ENCODE peak calls at places on chromosomes 2 and 18, in four cellular contexts. One of them, this sample, is unnamed.

GRCh38 chr18:34659579-34660517 is 50.2 kb upstream of the DTNA start:
- DNase-seq in NCI-H748 treated with DMSO at 0.1 percent for 48 hours: peak; percentile 51
- DNase-seq in dermis blood vessel endothelial cell: peak; percentile 98
- DNase-seq in foreskin fibroblast: peak; percentile 98
- DNase-seq in this sample: peak; percentile 96

GRCh38 chr2:48873676-48874075 is 118.2 kb upstream of the LHCGR start:
- DNase-seq in NCI-H748 treated with DMSO at 0.1 percent for 48 hours: no peak
- DNase-seq in dermis blood vessel endothelial cell: no peak
- DNase-seq in foreskin fibroblast: no peak
- DNase-seq in this sample: no peak

GRCh38 chr2:145185696-145186095 is 665.8 kb upstream of the ZEB2 start:
- DNase-seq in NCI-H748 treated with DMSO at 0.1 percent for 48 hours: no peak
- DNase-seq in dermis blood vessel endothelial cell: peak; percentile 6
- DNase-seq in foreskin fibroblast: peak; percentile 66
- DNase-seq in this sample: no peak

GRCh38 chr2:224584768-224585204 is 377 bp downstream of the CUL3 start:
- DNase-seq in NCI-H748 treated with DMSO at 0.1 percent for 48 hours: no peak
- DNase-seq in dermis blood vessel endothelial cell: peak; percentile 44
- DNase-seq in foreskin fibroblast: peak; percentile 64
- DNase-seq in this sample: peak; percentile 48

GRCh38 chr2:170996316-170996715 is 67.3 kb downstream of the GORASP2 start:
- DNase-seq in NCI-H748 treated with DMSO at 0.1 percent for 48 hours: no peak
- DNase-seq in dermis blood vessel endothelial cell: no peak
- DNase-seq in foreskin fibroblast: no peak
- DNase-seq in this sample: no peak

GRCh38 chr2:142100967-142101366 is 29.8 kb downstream of the LRP1B start:
- DNase-seq in NCI-H748 treated with DMSO at 0.1 percent for 48 hours: peak; percentile 8
- DNase-seq in dermis blood vessel endothelial cell: no peak
- DNase-seq in foreskin fibroblast: peak; percentile 10
- DNase-seq in this sample: no peak

GRCh38 chr2:238502088-238502810 is 75.5 kb downstream of the ASB1 start:
- DNase-seq in NCI-H748 treated with DMSO at 0.1 percent for 48 hours: no peak
- DNase-seq in dermis blood vessel endothelial cell: no peak
- DNase-seq in foreskin fibroblast: no peak
- DNase-seq in this sample: no peak

GRCh38 chr2:8517850-8518480 is 163.9 kb upstream of the ID2 start:
- DNase-seq in NCI-H748 treated with DMSO at 0.1 percent for 48 hours: no peak
- DNase-seq in dermis blood vessel endothelial cell: no peak
- DNase-seq in foreskin fibroblast: no peak
- DNase-seq in this sample: no peak

GRCh38 chr2:11819235-11819729 is 72.8 kb downstream of the LPIN1 start:
- DNase-seq in NCI-H748 treated with DMSO at 0.1 percent for 48 hours: no peak
- DNase-seq in dermis blood vessel endothelial cell: no peak
- DNase-seq in foreskin fibroblast: no peak
- DNase-seq in this sample: no peak

GRCh38 chr18:56112013-56112749 is 524.2 kb upstream of the TCF4 start:
- DNase-seq in NCI-H748 treated with DMSO at 0.1 percent for 48 hours: no peak
- DNase-seq in dermis blood vessel endothelial cell: no peak
- DNase-seq in foreskin fibroblast: peak; percentile 36
- DNase-seq in this sample: no peak

GRCh38 chr2:231487197-231487596 is 22.9 kb upstream of the NCL start:
- DNase-seq in NCI-H748 treated with DMSO at 0.1 percent for 48 hours: no peak
- DNase-seq in dermis blood vessel endothelial cell: no peak
- DNase-seq in foreskin fibroblast: no peak
- DNase-seq in this sample: no peak

GRCh38 chr2:23653326-23653725 is 268.3 kb downstream of the KLHL29 start:
- DNase-seq in NCI-H748 treated with DMSO at 0.1 percent for 48 hours: no peak
- DNase-seq in dermis blood vessel endothelial cell: no peak
- DNase-seq in foreskin fibroblast: peak; percentile 23
- DNase-seq in this sample: no peak

GRCh38 chr2:178412047-178412446 is 38.9 kb downstream of the PRKRA start:
- DNase-seq in NCI-H748 treated with DMSO at 0.1 percent for 48 hours: no peak
- DNase-seq in dermis blood vessel endothelial cell: no peak
- DNase-seq in foreskin fibroblast: peak; percentile 24
- DNase-seq in this sample: no peak

GRCh38 chr2:130337735-130338325 is 4.9 kb upstream of the IMP4 start:
- DNase-seq in NCI-H748 treated with DMSO at 0.1 percent for 48 hours: no peak
- DNase-seq in dermis blood vessel endothelial cell: peak; percentile 26
- DNase-seq in foreskin fibroblast: peak; percentile 82
- DNase-seq in this sample: peak; percentile 52

GRCh38 chr2:179818546-179818945 is 42.9 kb downstream of the ZNF385B start:
- DNase-seq in NCI-H748 treated with DMSO at 0.1 percent for 48 hours: no peak
- DNase-seq in dermis blood vessel endothelial cell: peak; percentile 29
- DNase-seq in foreskin fibroblast: no peak
- DNase-seq in this sample: peak; percentile 90

GRCh38 chr2:118089015-118089800 is 937 bp downstream of the INSIG2 start:
- DNase-seq in NCI-H748 treated with DMSO at 0.1 percent for 48 hours: no peak
- DNase-seq in dermis blood vessel endothelial cell: peak; percentile 66
- DNase-seq in foreskin fibroblast: peak; percentile 73
- DNase-seq in this sample: peak; percentile 73

GRCh38 chr2:72350852-72351251 is 203.2 kb upstream of the CYP26B1 start:
- DNase-seq in NCI-H748 treated with DMSO at 0.1 percent for 48 hours: no peak
- DNase-seq in dermis blood vessel endothelial cell: peak; percentile 38
- DNase-seq in foreskin fibroblast: no peak
- DNase-seq in this sample: peak; percentile 10

GRCh38 chr2:232343816-232344215 is 34.7 kb upstream of the ALPP start:
- DNase-seq in NCI-H748 treated with DMSO at 0.1 percent for 48 hours: no peak
- DNase-seq in dermis blood vessel endothelial cell: no peak
- DNase-seq in foreskin fibroblast: no peak
- DNase-seq in this sample: no peak

GRCh38 chr2:26891-27290 is 19.4 kb downstream of the FAM110C start:
- DNase-seq in NCI-H748 treated with DMSO at 0.1 percent for 48 hours: no peak
- DNase-seq in dermis blood vessel endothelial cell: no peak
- DNase-seq in foreskin fibroblast: no peak
- DNase-seq in this sample: no peak

GRCh38 chr18:37282386-37283037 is 283.1 kb downstream of the CELF4 start:
- DNase-seq in NCI-H748 treated with DMSO at 0.1 percent for 48 hours: no peak
- DNase-seq in dermis blood vessel endothelial cell: peak; percentile 9
- DNase-seq in foreskin fibroblast: peak; percentile 15
- DNase-seq in this sample: peak; percentile 17

GRCh38 chr2:96099861-96100798 is 16.2 kb downstream of the ADRA2B start:
- DNase-seq in NCI-H748 treated with DMSO at 0.1 percent for 48 hours: no peak
- DNase-seq in dermis blood vessel endothelial cell: peak; percentile 41
- DNase-seq in foreskin fibroblast: no peak
- DNase-seq in this sample: peak; percentile 23

GRCh38 chr18:37176307-37176934 is 347.5 kb downstream of the KIAA1328 start:
- DNase-seq in NCI-H748 treated with DMSO at 0.1 percent for 48 hours: no peak
- DNase-seq in dermis blood vessel endothelial cell: no peak
- DNase-seq in foreskin fibroblast: no peak
- DNase-seq in this sample: no peak

GRCh38 chr2:15892575-15892974 is 47.8 kb upstream of the MYCN start:
- DNase-seq in NCI-H748 treated with DMSO at 0.1 percent for 48 hours: no peak
- DNase-seq in dermis blood vessel endothelial cell: no peak
- DNase-seq in foreskin fibroblast: no peak
- DNase-seq in this sample: no peak

GRCh38 chr18:35933982-35934381 is 38.5 kb upstream of the RMP24 start:
- DNase-seq in NCI-H748 treated with DMSO at 0.1 percent for 48 hours: no peak
- DNase-seq in dermis blood vessel endothelial cell: no peak
- DNase-seq in foreskin fibroblast: no peak
- DNase-seq in this sample: no peak

GRCh38 chr2:145846986-145847385 is 1327.1 kb upstream of the ZEB2 start:
- DNase-seq in NCI-H748 treated with DMSO at 0.1 percent for 48 hours: no peak
- DNase-seq in dermis blood vessel endothelial cell: no peak
- DNase-seq in foreskin fibroblast: no peak
- DNase-seq in this sample: no peak

GRCh38 chr2:240142256-240142775 is 1.9 kb upstream of the OTOS start:
- DNase-seq in NCI-H748 treated with DMSO at 0.1 percent for 48 hours: no peak
- DNase-seq in dermis blood vessel endothelial cell: no peak
- DNase-seq in foreskin fibroblast: no peak
- DNase-seq in this sample: no peak

GRCh38 chr2:44952806-44953685 is 11.5 kb downstream of the SIX3 start:
- DNase-seq in NCI-H748 treated with DMSO at 0.1 percent for 48 hours: no peak
- DNase-seq in dermis blood vessel endothelial cell: no peak
- DNase-seq in foreskin fibroblast: no peak
- DNase-seq in this sample: no peak

GRCh38 chr18:5596585-5596984 is 52.8 kb upstream of the EPB41L3 start:
- DNase-seq in NCI-H748 treated with DMSO at 0.1 percent for 48 hours: no peak
- DNase-seq in dermis blood vessel endothelial cell: no peak
- DNase-seq in foreskin fibroblast: no peak
- DNase-seq in this sample: no peak

GRCh38 chr18:31015715-31016459 is 26.7 kb downstream of the DSC3 start:
- DNase-seq in NCI-H748 treated with DMSO at 0.1 percent for 48 hours: no peak
- DNase-seq in dermis blood vessel endothelial cell: no peak
- DNase-seq in foreskin fibroblast: no peak
- DNase-seq in this sample: no peak

GRCh38 chr2:159615187-159615935 is 987 bp downstream of the BAZ2B start:
- DNase-seq in NCI-H748 treated with DMSO at 0.1 percent for 48 hours: peak; percentile 93
- DNase-seq in dermis blood vessel endothelial cell: peak; percentile 96
- DNase-seq in foreskin fibroblast: peak; percentile 96
- DNase-seq in this sample: peak; percentile 95

GRCh38 chr18:9348079-9348671 is 13.6 kb downstream of the TWSG1 start:
- DNase-seq in NCI-H748 treated with DMSO at 0.1 percent for 48 hours: no peak
- DNase-seq in dermis blood vessel endothelial cell: peak; percentile 49
- DNase-seq in foreskin fibroblast: peak; percentile 56
- DNase-seq in this sample: peak; percentile 60

GRCh38 chr2:139925903-139926302 is 1145.7 kb upstream of the NXPH2 start:
- DNase-seq in NCI-H748 treated with DMSO at 0.1 percent for 48 hours: no peak
- DNase-seq in dermis blood vessel endothelial cell: no peak
- DNase-seq in foreskin fibroblast: no peak
- DNase-seq in this sample: no peak

GRCh38 chr2:39099820-39100728 is 20.8 kb downstream of the SOS1 start:
- DNase-seq in NCI-H748 treated with DMSO at 0.1 percent for 48 hours: no peak
- DNase-seq in dermis blood vessel endothelial cell: peak; percentile 82
- DNase-seq in foreskin fibroblast: no peak
- DNase-seq in this sample: peak; percentile 82

GRCh38 chr2:85680707-85681353 is 12.8 kb upstream of the SFTPB start:
- DNase-seq in NCI-H748 treated with DMSO at 0.1 percent for 48 hours: no peak
- DNase-seq in dermis blood vessel endothelial cell: peak; percentile 44
- DNase-seq in foreskin fibroblast: no peak
- DNase-seq in this sample: no peak

GRCh38 chr18:73697395-73697794 is 450.2 kb downstream of the FBXO15 start:
- DNase-seq in NCI-H748 treated with DMSO at 0.1 percent for 48 hours: no peak
- DNase-seq in dermis blood vessel endothelial cell: no peak
- DNase-seq in foreskin fibroblast: no peak
- DNase-seq in this sample: no peak

GRCh38 chr2:187826023-187826422 is 271.8 kb upstream of the TFPI start:
- DNase-seq in NCI-H748 treated with DMSO at 0.1 percent for 48 hours: no peak
- DNase-seq in dermis blood vessel endothelial cell: peak; percentile 11
- DNase-seq in foreskin fibroblast: peak; percentile 8
- DNase-seq in this sample: no peak

GRCh38 chr2:128774320-128775063 is 455.8 kb upstream of the HS6ST1 start:
- DNase-seq in NCI-H748 treated with DMSO at 0.1 percent for 48 hours: no peak
- DNase-seq in dermis blood vessel endothelial cell: no peak
- DNase-seq in foreskin fibroblast: no peak
- DNase-seq in this sample: no peak